ENCODE peak calls at places on chromosomes 2 and 18, in nine cellular contexts. Q, I, B, L, D, R, G, E and X are unnamed samples.

GRCh38 chr2:96505231-96505889 is at the start of gene NEURL3:
- DNase-seq in Q (no peak), I (no peak), B (peak; percentile 75), L (no peak), D (no peak), R (no peak), G (peak; percentile 50), E (no peak), X (no peak)

GRCh38 chr18:73168171-73168570 is 300.4 kb upstream of the NETO1 start:
- DNase-seq in Q (no peak), I (no peak), B (no peak), L (no peak), D (no peak), R (no peak), G (no peak), E (no peak), X (no peak)

GRCh38 chr18:69257861-69258458 is 142.7 kb upstream of the DOK6 start:
- DNase-seq in Q (no peak), I (no peak), B (peak; percentile 92), L (no peak), D (no peak), R (no peak), G (no peak), E (no peak), X (no peak)

GRCh38 chr2:134681201-134681600 is 37.6 kb downstream of the TMEM163 start:
- DNase-seq in Q (no peak), I (no peak), B (no peak), L (no peak), D (no peak), R (no peak), G (no peak), E (no peak), X (no peak)

GRCh38 chr2:217711236-217711635 is 291.6 kb downstream of the TNS1 start:
- DNase-seq in Q (no peak), I (no peak), B (peak; percentile 45), L (no peak), D (no peak), R (no peak), G (no peak), E (peak; percentile 48), X (no peak)

GRCh38 chr2:72270556-72271275 is 123.1 kb upstream of the CYP26B1 start:
- DNase-seq in Q (no peak), I (no peak), B (no peak), L (no peak), D (no peak), R (no peak), G (no peak), E (no peak), X (no peak)

GRCh38 chr2:143193121-143193520 is 63.9 kb downstream of the ARHGAP15 start:
- DNase-seq in Q (no peak), I (no peak), B (no peak), L (no peak), D (no peak), R (no peak), G (no peak), E (no peak), X (no peak)

GRCh38 chr2:79640001-79640400 is 127.2 kb downstream of the CTNNA2 start:
- DNase-seq in Q (no peak), I (no peak), B (no peak), L (peak; percentile 30), D (no peak), R (no peak), G (no peak), E (no peak), X (no peak)

GRCh38 chr2:183495589-183496267 is 371.5 kb downstream of the NUP35 start:
- DNase-seq in Q (no peak), I (peak; percentile 69), B (no peak), L (no peak), D (no peak), R (no peak), G (no peak), E (no peak), X (no peak)

GRCh38 chr2:37675006-37675405 is 3.6 kb upstream of the CDC42EP3 start:
- DNase-seq in Q (no peak), I (no peak), B (no peak), L (no peak), D (no peak), R (no peak), G (no peak), E (no peak), X (no peak)

GRCh38 chr2:118388771-118389170 is 300.5 kb downstream of the INSIG2 start:
- DNase-seq in Q (no peak), I (no peak), B (peak; percentile 86), L (no peak), D (no peak), R (no peak), G (no peak), E (no peak), X (no peak)

GRCh38 chr18:43620936-43621335 is 343.6 kb upstream of the SYT4 start:
- DNase-seq in Q (no peak), I (peak; percentile 12), B (peak; percentile 50), L (peak; percentile 50), D (no peak), R (no peak), G (no peak), E (no peak), X (no peak)

GRCh38 chr18:31268985-31269406 is 49.0 kb upstream of the DSG1 start:
- DNase-seq in Q (no peak), I (no peak), B (no peak), L (no peak), D (no peak), R (no peak), G (no peak), E (no peak), X (no peak)

GRCh38 chr2:36528761-36529392 is 69.1 kb downstream of the FEZ2 start:
- DNase-seq in Q (no peak), I (no peak), B (no peak), L (no peak), D (no peak), R (no peak), G (no peak), E (no peak), X (no peak)

GRCh38 chr2:36530983-36531354 is 67.0 kb downstream of the FEZ2 start:
- DNase-seq in Q (no peak), I (no peak), B (peak; percentile 77), L (no peak), D (no peak), R (no peak), G (no peak), E (no peak), X (no peak)

GRCh38 chr2:36526216-36526615 is 71.8 kb downstream of the FEZ2 start:
- DNase-seq in Q (no peak), I (no peak), B (peak; percentile 53), L (no peak), D (no peak), R (no peak), G (no peak), E (no peak), X (no peak)

GRCh38 chr2:36530178-36530982 is 67.6 kb downstream of the FEZ2 start:
- DNase-seq in Q (no peak), I (no peak), B (peak; percentile 84), L (no peak), D (no peak), R (no peak), G (no peak), E (no peak), X (no peak)

DNA sequence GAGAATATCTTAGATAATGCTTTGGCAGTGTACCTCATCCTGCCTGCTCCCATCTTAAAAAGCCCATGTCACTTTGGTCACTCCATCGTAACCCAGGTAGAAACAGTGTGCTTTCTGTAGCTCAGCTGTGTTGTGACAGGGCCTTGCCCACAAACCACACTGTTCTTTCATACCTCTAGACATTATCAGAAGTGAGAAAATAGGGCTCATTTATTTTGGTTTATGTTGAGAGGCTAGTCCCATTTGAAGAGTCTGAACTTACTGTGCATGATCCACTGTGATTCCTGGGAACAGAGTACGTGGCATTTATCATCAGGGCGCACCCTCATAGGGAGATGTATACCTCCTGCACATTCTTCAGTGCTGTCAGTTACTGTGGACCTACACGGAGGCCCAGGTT is 69.7 kb downstream of the FEZ2 start:
- DNase-seq in Q (no peak), I (no peak), B (no peak), L (no peak), D (no peak), R (no peak), G (no peak), E (no peak), X (no peak)
- H3K36me3 ChIP-seq in Q (peaks cover 2% of the 10 kb centered on the region), I (no peaks in the 10 kb centered on the region), B (peaks cover 86% of the 10 kb centered on the region), L (no peaks in the 10 kb centered on the region), D (no peaks in the 10 kb centered on the region), R (no peaks in the 10 kb centered on the region), G (no peaks in the 10 kb centered on the region), E (no peaks in the 10 kb centered on the region), X (no peaks in the 10 kb centered on the region)

GRCh38 chr2:14881663-14882327 is 249.3 kb downstream of the LRATD1 start:
- DNase-seq in Q (no peak), I (no peak), B (no peak), L (no peak), D (no peak), R (no peak), G (no peak), E (no peak), X (no peak)

GRCh38 chr2:14884651-14885050 is 252.1 kb downstream of the LRATD1 start:
- DNase-seq in Q (no peak), I (no peak), B (no peak), L (no peak), D (no peak), R (no peak), G (no peak), E (no peak), X (no peak)
- H3K36me3 ChIP-seq in Q (no peaks in the 10 kb centered on the region), I (no peaks in the 10 kb centered on the region), B (no peaks in the 10 kb centered on the region), L (no peaks in the 10 kb centered on the region), D (no peaks in the 10 kb centered on the region), R (no peaks in the 10 kb centered on the region), G (no peaks in the 10 kb centered on the region), E (no peaks in the 10 kb centered on the region), X (no peaks in the 10 kb centered on the region)

GRCh38 chr2:111523009-111523408 is 361.0 kb downstream of the ANAPC1 start:
- DNase-seq in Q (no peak), I (no peak), B (no peak), L (no peak), D (no peak), R (no peak), G (no peak), E (no peak), X (no peak)
- H3K36me3 ChIP-seq in Q (no peaks in the 10 kb centered on the region), I (no peaks in the 10 kb centered on the region), B (no peaks in the 10 kb centered on the region), L (no peaks in the 10 kb centered on the region), D (no peaks in the 10 kb centered on the region), R (no peaks in the 10 kb centered on the region), G (no peaks in the 10 kb centered on the region), E (no peaks in the 10 kb centered on the region), X (no peaks in the 10 kb centered on the region)

GRCh38 chr2:67416136-67416535 is 19.0 kb downstream of the ETAA1 start:
- DNase-seq in Q (no peak), I (no peak), B (no peak), L (no peak), D (no peak), R (no peak), G (no peak), E (no peak), X (no peak)

GRCh38 chr2:67412424-67412823 is 15.3 kb downstream of the ETAA1 start:
- DNase-seq in Q (no peak), I (no peak), B (no peak), L (no peak), D (no peak), R (no peak), G (no peak), E (no peak), X (no peak)

DNA sequence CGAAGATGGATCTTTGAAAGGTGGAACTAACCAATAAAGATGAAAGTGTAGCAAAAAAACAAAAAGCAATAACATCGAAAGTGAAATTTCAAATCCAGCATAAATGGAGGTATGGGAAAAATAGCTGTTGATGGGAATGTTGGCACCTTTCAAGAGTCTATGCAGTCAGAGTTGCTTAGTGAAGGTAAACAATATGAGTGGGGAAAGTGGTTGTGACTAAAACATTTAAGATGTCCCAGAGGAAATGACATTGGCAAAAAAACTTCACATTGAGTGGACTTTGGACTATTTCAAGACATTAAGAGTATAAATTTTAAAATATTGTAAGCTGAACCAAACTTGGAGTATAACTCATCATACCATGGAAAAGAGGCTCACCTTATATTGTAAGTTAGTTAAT is 17.7 kb downstream of the ETAA1 start:
- DNase-seq in Q (no peak), I (no peak), B (no peak), L (no peak), D (no peak), R (no peak), G (no peak), E (no peak), X (no peak)
- H3K36me3 ChIP-seq in Q (peaks cover 17% of the 10 kb centered on the region), I (peaks cover 20% of the 10 kb centered on the region), B (peaks cover 13% of the 10 kb centered on the region), L (peaks cover 2% of the 10 kb centered on the region), D (peaks cover 20% of the 10 kb centered on the region), R (no peaks in the 10 kb centered on the region), G (no peaks in the 10 kb centered on the region), E (peaks cover 3% of the 10 kb centered on the region), X (no peaks in the 10 kb centered on the region)